ENCODE peak calls at places on chromosome X, in five cellular contexts. S is brain microvascular endothelial cell, Z is heart left ventricle, G is IMR-90, C is tibial artery. J is an unnamed sample. For H3K36me3, the result is how much of the 10 kb centered on the place peaks cover.

GRCh38 chrX:25721564-25721963 is 416.6 kb upstream of the MAGEB18 start:
- DNase-seq in S (no peak), Z (no peak), G (no peak), C (no peak), J (no peak)

GRCh38 chrX:93422693-93423092 is 250.7 kb downstream of the NAP1L3 start:
- DNase-seq in S (no peak), Z (no peak), G (peak), C (no peak), J (no peak)

GRCh38 chrX:108737754-108738153 is 1.4 kb upstream of the IRS4 start:
- DNase-seq in S (no peak), Z (no peak), G (no peak), C (no peak), J (no peak)

GRCh38 chrX:20479048-20479447 is 212.3 kb upstream of the RPS6KA3 start:
- DNase-seq in S (no peak), Z (no peak), G (no peak), C (no peak), J (no peak)

GRCh38 chrX:69307736-69308135 is 142.5 kb upstream of the PJA1 start:
- DNase-seq in S (no peak), Z (no peak), G (no peak), C (no peak), J (no peak)

GRCh38 chrX:102516314-102516936 is at the start of gene TMSB15A:
- DNase-seq in S (peak), Z (peak), G (peak), C (peak), J (peak)

GRCh38 chrX:110012818-110013484 is 10.0 kb downstream of the TMEM164 start:
- DNase-seq in S (no peak), Z (no peak), G (no peak), C (no peak), J (no peak)

GRCh38 chrX:108199691-108200090 is 108.1 kb downstream of the ATG4A start:
- DNase-seq in S (peak), Z (no peak), G (peak), C (no peak), J (no peak)

GRCh38 chrX:3939967-3940610 is 226.6 kb upstream of the PRKX start:
- DNase-seq in S (peak), Z (no peak), G (peak), C (no peak), J (no peak)

GRCh38 chrX:43949669-43950068 is 23.5 kb downstream of the NDP start:
- DNase-seq in S (no peak), Z (peak), G (no peak), C (no peak), J (no peak)

GRCh38 chrX:102712216-102712966 is at the start of gene GPRASP2:
- DNase-seq in S (no peak), Z (peak), G (no peak), C (peak), J (no peak)

DNA sequence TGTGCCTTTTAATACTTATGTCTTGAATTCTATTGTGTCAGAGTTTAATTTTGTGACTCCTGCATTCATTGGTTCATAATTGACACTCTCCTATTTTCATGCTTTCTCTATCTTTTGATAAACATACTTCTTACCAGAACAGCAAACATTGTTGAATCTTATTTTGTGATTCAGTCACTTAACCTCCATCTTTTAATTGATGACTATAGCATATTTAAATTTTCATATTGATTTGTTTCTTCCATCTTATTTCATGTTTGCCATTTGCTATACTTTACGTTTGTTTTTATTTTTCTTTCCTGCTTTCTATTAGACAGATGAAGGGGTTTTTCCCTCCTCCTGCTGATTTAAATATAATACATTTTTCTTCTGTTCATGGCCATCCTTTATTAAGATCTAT is 115.5 kb upstream of the FAM9A start:
- DNase-seq in S (no peak), Z (no peak), G (no peak), C (no peak), J (no peak)
- H3K4me3 ChIP-seq in S (no peak), Z (no peak), G (no peak), C (no peak), J (no peak)

GRCh38 chrX:133792198-133792953 is 193.0 kb downstream of the GPC3 start:
- DNase-seq in S (peak), Z (peak), G (peak), C (peak), J (no peak)
- TF ChIP-seq CTCF in S (peak), Z (peak), G (peak), C (peak), J (peak)

GRCh38 chrX:1598021-1598875 is 6.8 kb downstream of the AKAP17A start:
- DNase-seq in S (no peak), Z (no peak), G (no peak), C (no peak), J (no peak)

GRCh38 chrX:1595711-1596060 is 4.3 kb downstream of the AKAP17A start:
- DNase-seq in S (no peak), Z (no peak), G (no peak), C (no peak), J (no peak)

GRCh38 chrX:1598876-1599790 is 7.7 kb downstream of the AKAP17A start:
- DNase-seq in S (no peak), Z (no peak), G (no peak), C (peak), J (no peak)

GRCh38 chrX:1596676-1597344 is 5.4 kb downstream of the AKAP17A start:
- DNase-seq in S (no peak), Z (no peak), G (no peak), C (no peak), J (no peak)

GRCh38 chrX:1597345-1598020 is 6.1 kb downstream of the AKAP17A start:
- DNase-seq in S (no peak), Z (no peak), G (no peak), C (no peak), J (no peak)
- H3K36me3 ChIP-seq in S (half or more), Z (half or more), G (half or more), C (half or more), J (half or more)

GRCh38 chrX:15816886-15817285 is 26.6 kb downstream of the ZRSR2 start:
- DNase-seq in S (no peak), Z (no peak), G (no peak), C (no peak), J (no peak)
- H3K4me3 ChIP-seq in S (no peak), Z (no peak), G (no peak), C (no peak), J (no peak)

GRCh38 chrX:97234471-97235097 is 350.9 kb downstream of the RPA4 start:
- DNase-seq in S (no peak), Z (no peak), G (no peak), C (no peak), J (peak)

DNA sequence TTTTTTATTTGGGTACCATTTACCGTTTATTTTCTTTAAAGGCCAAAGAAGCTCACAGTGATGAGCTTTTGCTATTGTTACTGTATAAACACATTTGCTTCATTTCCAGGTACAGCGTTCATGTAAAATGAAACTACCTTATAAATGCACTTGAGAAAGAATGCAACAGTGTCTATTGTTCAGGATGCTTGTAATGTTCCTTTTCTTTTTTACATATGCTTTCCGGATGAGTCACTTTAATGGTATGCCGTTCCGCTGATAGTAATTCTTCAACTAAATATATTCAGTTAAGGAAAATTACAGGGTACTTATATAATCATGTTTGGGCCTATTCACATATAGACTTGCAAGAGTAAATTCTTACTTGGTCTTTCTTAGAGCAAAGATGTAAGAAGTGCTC is 354.9 kb downstream of the RPA4 start:
- DNase-seq in S (peak), Z (no peak), G (peak), C (no peak), J (no peak)
- TF ChIP-seq CTCF in S (no peak), Z (no peak), G (no peak), C (no peak), J (no peak)

GRCh38 chrX:1388651-1389050 is 3.3 kb downstream of the SLC25A6 start:
- DNase-seq in S (no peak), Z (no peak), G (no peak), C (peak), J (no peak)
- H3K36me3 ChIP-seq in S (half or more), Z (half or more), G (half or more), C (half or more), J (half or more)

GRCh38 chrX:124981420-124981819 is 338.3 kb upstream of the TEX13C start:
- DNase-seq in S (no peak), Z (no peak), G (no peak), C (no peak), J (no peak)
- H3K4me3 ChIP-seq in S (no peak), Z (no peak), G (no peak), C (no peak), J (no peak)

GRCh38 chrX:14056201-14056600 is 26.5 kb upstream of the GEMIN8 start:
- DNase-seq in S (no peak), Z (no peak), G (peak), C (no peak), J (no peak)

GRCh38 chrX:14050704-14051103 is 21.0 kb upstream of the GEMIN8 start:
- DNase-seq in S (no peak), Z (no peak), G (peak), C (no peak), J (no peak)

GRCh38 chrX:14051416-14051815 is 21.7 kb upstream of the GEMIN8 start:
- DNase-seq in S (no peak), Z (no peak), G (no peak), C (no peak), J (no peak)
- TF ChIP-seq CTCF in S (no peak), Z (no peak), G (no peak), C (no peak), J (no peak)

GRCh38 chrX:1450381-1451161 is 2.1 kb downstream of the ASMTL start:
- DNase-seq in S (no peak), Z (no peak), G (no peak), C (peak), J (no peak)

GRCh38 chrX:1451251-1451675 is 1.4 kb downstream of the ASMTL start:
- DNase-seq in S (no peak), Z (no peak), G (no peak), C (peak), J (no peak)

GRCh38 chrX:1451676-1452496 is 823 bp downstream of the ASMTL start:
- DNase-seq in S (no peak), Z (peak), G (no peak), C (no peak), J (no peak)

GRCh38 chrX:1449581-1450149 is 3.0 kb downstream of the ASMTL start:
- DNase-seq in S (no peak), Z (no peak), G (no peak), C (no peak), J (no peak)

DNA sequence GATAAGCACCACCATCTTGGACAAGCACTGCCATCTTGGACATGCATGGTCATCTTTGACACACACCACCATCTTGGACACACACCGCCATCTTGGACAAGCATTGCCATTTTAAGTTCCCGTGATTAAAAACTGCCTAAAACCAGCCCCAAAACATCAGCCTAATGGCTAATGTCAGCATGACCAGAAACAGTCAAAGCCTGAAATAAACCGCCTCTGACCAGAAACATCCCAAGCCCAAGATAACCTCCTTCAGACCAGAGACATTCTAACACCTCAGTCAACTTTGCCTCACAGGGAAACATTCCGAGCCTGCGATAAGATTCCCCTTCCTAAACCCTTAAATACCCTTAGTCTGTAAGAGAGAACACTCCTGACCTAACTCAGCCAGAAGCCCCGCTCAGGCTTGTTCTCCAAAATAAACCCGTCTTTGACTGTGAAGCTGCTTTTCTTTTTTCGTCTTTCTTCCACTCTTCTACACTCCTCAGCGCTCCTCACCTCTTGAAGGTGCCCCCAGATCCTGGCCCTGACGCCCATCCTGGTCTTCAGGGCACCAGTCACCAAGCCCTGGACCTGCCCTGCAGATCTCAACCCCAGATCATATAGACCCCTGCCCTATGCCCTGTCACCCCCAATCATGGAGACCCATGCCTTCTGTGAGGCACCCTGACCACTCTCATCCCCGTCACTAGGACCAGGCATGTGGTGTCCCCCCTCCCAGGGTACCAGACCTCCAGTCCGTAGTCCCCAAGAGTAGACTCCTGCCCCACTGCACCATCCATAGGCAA is 3.7 kb downstream of the ASMTL start:
- DNase-seq in S (no peak), Z (no peak), G (no peak), C (peak), J (no peak)
- H3K36me3 ChIP-seq in S (under half), Z (under half), G (under half), C (under half), J (under half)

J was measured in GM06990.